ENCODE peak calls at places on chromosomes 11 and 22, in seven cellular contexts. G is B cell; W is AG09309; X is WTC11; Q is CD8-positive, alpha-beta T cell; D is endothelial cell; Z is GM13976. I is an unnamed sample.

GRCh38 chr11:100397401-100397800 is 289.7 kb upstream of the ARHGAP42 start:
- DNase-seq in G (no peak), W (no peak), X (no peak), Q (no peak), D (no peak), Z (no peak), I (no peak)

GRCh38 chr11:76291576-76292526 is 85.5 kb upstream of the WNT11 start:
- DNase-seq in G (no peak), W (no peak), X (no peak), Q (no peak), D (no peak), Z (no peak), I (no peak)

GRCh38 chr11:118663381-118663780 is 16.1 kb downstream of the TREH start:
- DNase-seq in G (no peak), W (no peak), X (no peak), Q (no peak), D (no peak), Z (no peak), I (no peak)

GRCh38 chr11:1917523-1918435 is 1.7 kb upstream of the TNNT3 start:
- DNase-seq in G (peak; percentile 31), W (no peak), X (peak; percentile 49), Q (no peak), D (no peak), Z (peak; percentile 68), I (no peak)

GRCh38 chr11:62850911-62851806 is 11.8 kb upstream of the WDR74 start:
- DNase-seq in G (no peak), W (no peak), X (no peak), Q (no peak), D (no peak), Z (no peak), I (no peak)

GRCh38 chr11:19853016-19853415 is 140.4 kb downstream of the NAV2 start:
- DNase-seq in G (no peak), W (no peak), X (no peak), Q (no peak), D (no peak), Z (no peak), I (peak; percentile 34)

GRCh38 chr22:47808236-47808845 is 1045.9 kb downstream of the TBC1D22A start:
- DNase-seq in G (no peak), W (no peak), X (no peak), Q (no peak), D (no peak), Z (no peak), I (no peak)

GRCh38 chr11:78539566-78539965 is 35.1 kb downstream of the NARS2 start:
- DNase-seq in G (no peak), W (no peak), X (no peak), Q (no peak), D (no peak), Z (no peak), I (no peak)

GRCh38 chr22:30605449-30606110 is 1.4 kb upstream of the TCN2 start:
- DNase-seq in G (peak; percentile 61), W (no peak), X (peak; percentile 59), Q (peak; percentile 44), D (peak; percentile 46), Z (peak; percentile 74), I (peak; percentile 39)

GRCh38 chr11:17547932-17548331 is 873 bp downstream of the OTOG start:
- DNase-seq in G (no peak), W (no peak), X (peak; percentile 54), Q (no peak), D (no peak), Z (no peak), I (no peak)

GRCh38 chr22:24305260-24305692 is 34.6 kb downstream of the SPECC1L start:
- DNase-seq in G (no peak), W (no peak), X (no peak), Q (no peak), D (no peak), Z (no peak), I (peak; percentile 28)

GRCh38 chr11:1928038-1928890 is 8.8 kb downstream of the TNNT3 start:
- DNase-seq in G (no peak), W (no peak), X (no peak), Q (no peak), D (no peak), Z (no peak), I (no peak)

GRCh38 chr22:46083383-46084350 is 66.7 kb upstream of the PPARA start:
- DNase-seq in G (no peak), W (no peak), X (no peak), Q (no peak), D (no peak), Z (no peak), I (no peak)

GRCh38 chr11:61949169-61950034 is 749 bp upstream of the BEST1 start:
- DNase-seq in G (no peak), W (peak; percentile 97), X (peak; percentile 76), Q (no peak), D (no peak), Z (peak; percentile 47), I (peak; percentile 84)

GRCh38 chr11:134557571-134558257 is 145.7 kb upstream of the B3GAT1 start:
- DNase-seq in G (no peak), W (no peak), X (no peak), Q (no peak), D (no peak), Z (no peak), I (no peak)

GRCh38 chr22:49724030-49724892 is 103.4 kb downstream of the BRD1 start:
- DNase-seq in G (peak; percentile 17), W (no peak), X (no peak), Q (peak; percentile 34), D (peak; percentile 52), Z (no peak), I (no peak)

GRCh38 chr11:111417011-111417765 is 38.1 kb upstream of the POU2AF1 start:
- DNase-seq in G (peak; percentile 83), W (no peak), X (no peak), Q (no peak), D (no peak), Z (no peak), I (no peak)

GRCh38 chr11:23123766-23124165 is 263.5 kb upstream of the CCDC179 start:
- DNase-seq in G (no peak), W (peak; percentile 1), X (no peak), Q (no peak), D (no peak), Z (no peak), I (peak; percentile 31)

DNA sequence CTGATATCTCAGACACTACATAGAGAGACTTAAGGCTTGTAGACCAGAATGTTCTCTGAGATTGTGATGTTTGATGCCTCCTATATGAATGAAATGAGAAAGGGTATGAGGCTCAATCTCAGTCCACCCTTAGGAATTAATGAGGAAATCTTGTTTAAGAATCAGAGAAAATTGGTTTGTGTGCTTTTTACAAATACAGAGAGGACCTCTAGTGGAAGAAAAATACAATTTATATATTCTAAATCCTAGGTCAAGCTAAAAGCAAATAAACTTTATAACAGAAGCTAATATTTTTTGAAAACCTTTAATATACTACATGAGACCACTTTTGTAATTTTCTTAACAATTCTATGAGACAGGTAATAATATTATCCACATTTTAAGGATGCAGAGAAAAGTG is 5.0 kb upstream of the OR52H1 start:
- DNase-seq in G (no peak), W (no peak), X (no peak), Q (no peak), D (no peak), Z (no peak), I (no peak)
- TF ChIP-seq CTCF in G (no peak), W (no peak), X (no peak), Q (no peak), D (no peak), Z (no peak), I (peak; percentile 70)

DNA sequence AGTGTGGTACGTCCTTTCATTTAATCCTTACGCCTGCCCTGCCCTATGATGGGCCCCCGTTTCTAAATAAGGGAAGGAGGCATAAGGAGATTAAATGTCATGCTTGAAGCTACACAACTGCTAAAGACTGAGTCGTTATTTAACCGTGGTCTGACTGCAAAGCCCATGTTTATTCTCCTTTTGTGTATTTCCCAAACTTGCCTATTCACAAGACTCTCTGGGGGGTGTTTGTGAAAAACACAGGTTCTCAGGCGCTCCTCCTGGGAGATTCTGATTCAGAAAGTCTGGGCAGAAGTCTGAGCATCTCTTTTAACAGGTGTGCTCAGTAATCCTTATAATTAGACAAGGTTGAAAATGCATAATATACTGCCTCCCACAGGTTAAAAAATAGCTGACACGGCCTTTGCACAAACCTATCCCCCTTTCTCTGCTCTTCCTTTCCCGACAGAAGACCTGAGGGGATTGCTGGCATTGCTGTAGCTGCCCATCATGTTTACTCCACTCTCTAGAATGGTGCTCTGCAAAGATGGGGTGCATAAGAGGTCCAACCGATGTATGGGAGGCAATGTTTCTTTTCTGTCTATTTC is 56.4 kb upstream of the ZBTB44 start:
- DNase-seq in G (no peak), W (no peak), X (no peak), Q (no peak), D (no peak), Z (peak; percentile 40), I (no peak)
- TF ChIP-seq CTCF in G (no peak), W (no peak), X (no peak), Q (no peak), D (no peak), Z (peak; percentile 6), I (no peak)

GRCh38 chr22:36901411-36902142 is 11.9 kb upstream of the CSF2RB start:
- DNase-seq in G (no peak), W (no peak), X (no peak), Q (no peak), D (no peak), Z (peak; percentile 76), I (no peak)

GRCh38 chr22:36907464-36907863 is 6.0 kb upstream of the CSF2RB start:
- DNase-seq in G (no peak), W (no peak), X (no peak), Q (no peak), D (no peak), Z (no peak), I (no peak)

GRCh38 chr22:36902143-36902911 is 11.1 kb upstream of the CSF2RB start:
- DNase-seq in G (no peak), W (no peak), X (no peak), Q (no peak), D (no peak), Z (no peak), I (no peak)

GRCh38 chr22:36900880-36901279 is 12.5 kb upstream of the CSF2RB start:
- DNase-seq in G (no peak), W (no peak), X (peak; percentile 61), Q (no peak), D (no peak), Z (no peak), I (no peak)

GRCh38 chr22:36904260-36904659 is 9.2 kb upstream of the CSF2RB start:
- DNase-seq in G (no peak), W (no peak), X (no peak), Q (no peak), D (no peak), Z (no peak), I (no peak)
- TF ChIP-seq CTCF in G (no peak), W (no peak), X (no peak), Q (no peak), D (no peak), Z (no peak), I (peak; percentile 48)

GRCh38 chr22:19961868-19962245 is 20.2 kb upstream of the TXNRD2 start:
- DNase-seq in G (no peak), W (no peak), X (no peak), Q (no peak), D (no peak), Z (no peak), I (no peak)

GRCh38 chr22:19962246-19962908 is 20.8 kb upstream of the TXNRD2 start:
- DNase-seq in G (peak; percentile 40), W (no peak), X (peak; percentile 91), Q (no peak), D (peak; percentile 85), Z (peak; percentile 87), I (peak; percentile 60)

GRCh38 chr22:19964701-19965386 is 23.2 kb upstream of the TXNRD2 start:
- DNase-seq in G (no peak), W (no peak), X (no peak), Q (no peak), D (no peak), Z (no peak), I (no peak)

GRCh38 chr22:19963863-19964642 is 22.4 kb upstream of the TXNRD2 start:
- DNase-seq in G (no peak), W (no peak), X (no peak), Q (no peak), D (no peak), Z (no peak), I (no peak)

GRCh38 chr22:19962909-19963806 is 21.5 kb upstream of the TXNRD2 start:
- DNase-seq in G (no peak), W (no peak), X (peak; percentile 75), Q (no peak), D (no peak), Z (no peak), I (no peak)
- TF ChIP-seq CTCF in G (no peak), W (no peak), X (no peak), Q (no peak), D (no peak), Z (no peak), I (no peak)

I was measured in HFFc6.